ENCODE peak calls at places on chromosomes 5 and 9, in five cellular contexts. One of them, this sample, is unnamed.

GRCh38 chr5:143601917-143602333 is 198.4 kb upstream of the NR3C1 start:
- DNase-seq in tibial artery: no peak
- DNase-seq in fibroblast of mammary gland: no peak
- DNase-seq in spleen: peak
- DNase-seq in HFF-Myc: no peak
- DNase-seq in this sample: no peak

GRCh38 chr5:174736351-174736721 is 12.0 kb downstream of the MSX2 start:
- DNase-seq in tibial artery: no peak
- DNase-seq in spleen: no peak
- DNase-seq in fibroblast of mammary gland: peak
- DNase-seq in HFF-Myc: no peak
- DNase-seq in this sample: no peak

GRCh38 chr9:121498487-121499176 is 1.0 kb downstream of the GGTA1 start:
- DNase-seq in tibial artery: peak
- DNase-seq in HFF-Myc: no peak
- DNase-seq in fibroblast of mammary gland: peak
- DNase-seq in spleen: peak
- DNase-seq in this sample: peak

GRCh38 chr9:123355761-123356520 is at the start of gene CRB2:
- DNase-seq in tibial artery: no peak
- DNase-seq in HFF-Myc: no peak
- DNase-seq in fibroblast of mammary gland: no peak
- DNase-seq in spleen: no peak
- DNase-seq in this sample: no peak

GRCh38 chr5:132270706-132271105 is 13.2 kb downstream of the PDLIM4 start:
- DNase-seq in tibial artery: no peak
- DNase-seq in spleen: peak
- DNase-seq in HFF-Myc: no peak
- DNase-seq in fibroblast of mammary gland: no peak
- DNase-seq in this sample: no peak

GRCh38 chr5:150167908-150168307 is 1.3 kb downstream of the CDX1 start:
- DNase-seq in fibroblast of mammary gland: no peak
- DNase-seq in HFF-Myc: no peak
- DNase-seq in tibial artery: no peak
- DNase-seq in spleen: no peak
- DNase-seq in this sample: no peak

GRCh38 chr5:150158170-150158949 is 2.7 kb upstream of the PDGFRB start:
- DNase-seq in HFF-Myc: no peak
- DNase-seq in fibroblast of mammary gland: peak
- DNase-seq in tibial artery: no peak
- DNase-seq in spleen: no peak
- DNase-seq in this sample: no peak

GRCh38 chr9:34363619-34364351 is 12.9 kb downstream of the MYORG start:
- DNase-seq in spleen: no peak
- DNase-seq in HFF-Myc: no peak
- DNase-seq in fibroblast of mammary gland: no peak
- DNase-seq in tibial artery: peak
- DNase-seq in this sample: no peak

GRCh38 chr5:138668451-138668850 is 84.8 kb upstream of the CTNNA1 start:
- DNase-seq in fibroblast of mammary gland: no peak
- DNase-seq in tibial artery: no peak
- DNase-seq in spleen: no peak
- DNase-seq in HFF-Myc: no peak
- DNase-seq in this sample: no peak

GRCh38 chr5:110969502-110969901 is 102.0 kb upstream of the TSLP start:
- DNase-seq in fibroblast of mammary gland: no peak
- DNase-seq in tibial artery: no peak
- DNase-seq in HFF-Myc: no peak
- DNase-seq in spleen: no peak
- DNase-seq in this sample: no peak

GRCh38 chr5:17327048-17327447 is 109.6 kb downstream of the BASP1 start:
- DNase-seq in tibial artery: no peak
- DNase-seq in HFF-Myc: no peak
- DNase-seq in spleen: no peak
- DNase-seq in fibroblast of mammary gland: no peak
- DNase-seq in this sample: no peak

GRCh38 chr5:108905818-108906217 is 158.1 kb downstream of the FER start:
- DNase-seq in tibial artery: no peak
- DNase-seq in spleen: no peak
- DNase-seq in fibroblast of mammary gland: peak
- DNase-seq in HFF-Myc: no peak
- DNase-seq in this sample: no peak

GRCh38 chr9:136532799-136533774 is 12.8 kb downstream of the NOTCH1 start:
- DNase-seq in HFF-Myc: no peak
- DNase-seq in fibroblast of mammary gland: no peak
- DNase-seq in spleen: peak
- DNase-seq in tibial artery: no peak
- DNase-seq in this sample: peak

GRCh38 chr5:79973511-79973910 is 17.6 kb downstream of the MTX3 start:
- DNase-seq in fibroblast of mammary gland: peak
- DNase-seq in HFF-Myc: no peak
- DNase-seq in tibial artery: no peak
- DNase-seq in spleen: no peak
- DNase-seq in this sample: no peak

GRCh38 chr5:181037365-181037861 is 2.7 kb upstream of the BTNL9 start:
- DNase-seq in fibroblast of mammary gland: no peak
- DNase-seq in HFF-Myc: no peak
- DNase-seq in spleen: peak
- DNase-seq in tibial artery: no peak
- DNase-seq in this sample: no peak

GRCh38 chr9:69223605-69224004 is 49.5 kb downstream of the TJP2 start:
- DNase-seq in fibroblast of mammary gland: peak
- DNase-seq in HFF-Myc: peak
- DNase-seq in spleen: no peak
- DNase-seq in tibial artery: no peak
- DNase-seq in this sample: peak

GRCh38 chr9:105205787-105206511 is 38.5 kb upstream of the SLC44A1 start:
- DNase-seq in HFF-Myc: no peak
- DNase-seq in spleen: no peak
- DNase-seq in tibial artery: peak
- DNase-seq in fibroblast of mammary gland: peak
- DNase-seq in this sample: no peak

GRCh38 chr5:137273511-137273910 is 225.6 kb downstream of the SPOCK1 start:
- DNase-seq in HFF-Myc: no peak
- DNase-seq in spleen: no peak
- DNase-seq in fibroblast of mammary gland: peak
- DNase-seq in tibial artery: no peak
- DNase-seq in this sample: no peak

GRCh38 chr9:96874947-96875459 is 20.7 kb upstream of the ZNF782 start:
- DNase-seq in fibroblast of mammary gland: peak
- DNase-seq in spleen: no peak
- DNase-seq in tibial artery: no peak
- DNase-seq in HFF-Myc: no peak
- DNase-seq in this sample: peak

GRCh38 chr9:126326228-126327015 is at the start of gene MVB12B:
- DNase-seq in HFF-Myc: no peak
- DNase-seq in tibial artery: no peak
- DNase-seq in fibroblast of mammary gland: no peak
- DNase-seq in spleen: peak
- DNase-seq in this sample: peak

GRCh38 chr5:78103226-78103722 is 191.2 kb downstream of the AP3B1 start:
- DNase-seq in fibroblast of mammary gland: no peak
- DNase-seq in spleen: no peak
- DNase-seq in HFF-Myc: no peak
- DNase-seq in tibial artery: no peak
- DNase-seq in this sample: no peak

GRCh38 chr9:89923961-89924504 is 319.2 kb downstream of the GADD45G start:
- DNase-seq in tibial artery: no peak
- DNase-seq in spleen: no peak
- DNase-seq in fibroblast of mammary gland: peak
- DNase-seq in HFF-Myc: no peak
- DNase-seq in this sample: no peak

GRCh38 chr9:95078516-95078915 is 239.0 kb downstream of the FANCC start:
- DNase-seq in tibial artery: peak
- DNase-seq in fibroblast of mammary gland: no peak
- DNase-seq in HFF-Myc: no peak
- DNase-seq in spleen: no peak
- DNase-seq in this sample: no peak

GRCh38 chr5:39896706-39897105 is 471.9 kb upstream of the DAB2 start:
- DNase-seq in tibial artery: no peak
- DNase-seq in spleen: no peak
- DNase-seq in HFF-Myc: no peak
- DNase-seq in fibroblast of mammary gland: no peak
- DNase-seq in this sample: no peak

GRCh38 chr5:39892708-39893107 is 467.9 kb upstream of the DAB2 start:
- DNase-seq in spleen: no peak
- DNase-seq in fibroblast of mammary gland: peak
- DNase-seq in HFF-Myc: no peak
- DNase-seq in tibial artery: no peak
- DNase-seq in this sample: no peak

GRCh38 chr5:39896104-39896503 is 471.3 kb upstream of the DAB2 start:
- DNase-seq in spleen: no peak
- DNase-seq in fibroblast of mammary gland: no peak
- DNase-seq in tibial artery: no peak
- DNase-seq in HFF-Myc: no peak
- DNase-seq in this sample: no peak

DNA sequence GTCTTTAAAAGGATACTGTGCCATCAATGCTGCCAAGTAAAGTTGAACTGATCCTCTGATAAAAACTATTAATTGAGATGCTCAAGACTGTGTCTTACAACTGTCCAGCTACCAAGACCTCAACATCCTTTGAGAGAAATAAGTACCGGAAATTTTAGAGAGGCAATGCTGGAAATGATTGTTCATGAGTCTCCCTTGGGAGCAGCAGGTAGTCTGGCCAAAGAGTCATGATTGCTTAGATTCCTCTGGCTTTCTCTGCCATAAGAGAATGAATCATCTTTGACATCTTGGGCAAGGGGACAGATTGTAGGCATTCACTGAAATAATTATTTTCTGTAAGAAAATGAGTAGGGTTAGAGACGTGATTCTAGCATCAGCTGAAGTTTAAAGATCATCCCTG is 466.6 kb upstream of the DAB2 start:
- DNase-seq in tibial artery: no peak
- DNase-seq in spleen: no peak
- DNase-seq in fibroblast of mammary gland: peak
- DNase-seq in HFF-Myc: no peak
- DNase-seq in this sample: no peak
- TF ChIP-seq CTCF in tibial artery: no peak
- TF ChIP-seq CTCF in spleen: no peak
- TF ChIP-seq CTCF in fibroblast of mammary gland: no peak
- TF ChIP-seq CTCF in HFF-Myc: no peak
- TF ChIP-seq CTCF in this sample: no peak

GRCh38 chr9:23587433-23587832 is 238.6 kb downstream of the ELAVL2 start:
- DNase-seq in spleen: no peak
- DNase-seq in HFF-Myc: no peak
- DNase-seq in fibroblast of mammary gland: no peak
- DNase-seq in tibial artery: peak
- DNase-seq in this sample: no peak

GRCh38 chr9:23590601-23591000 is 235.4 kb downstream of the ELAVL2 start:
- DNase-seq in fibroblast of mammary gland: no peak
- DNase-seq in HFF-Myc: no peak
- DNase-seq in tibial artery: no peak
- DNase-seq in spleen: no peak
- DNase-seq in this sample: no peak

GRCh38 chr9:23586906-23587305 is 239.1 kb downstream of the ELAVL2 start:
- DNase-seq in HFF-Myc: no peak
- DNase-seq in spleen: no peak
- DNase-seq in fibroblast of mammary gland: no peak
- DNase-seq in tibial artery: no peak
- DNase-seq in this sample: no peak

GRCh38 chr9:23582836-23583235 is 243.2 kb downstream of the ELAVL2 start:
- DNase-seq in spleen: no peak
- DNase-seq in HFF-Myc: no peak
- DNase-seq in fibroblast of mammary gland: no peak
- DNase-seq in tibial artery: no peak
- DNase-seq in this sample: no peak

GRCh38 chr9:23587903-23588302 is 238.1 kb downstream of the ELAVL2 start:
- DNase-seq in spleen: no peak
- DNase-seq in tibial artery: no peak
- DNase-seq in fibroblast of mammary gland: no peak
- DNase-seq in HFF-Myc: no peak
- DNase-seq in this sample: no peak
- TF ChIP-seq CTCF in spleen: no peak
- TF ChIP-seq CTCF in tibial artery: no peak
- TF ChIP-seq CTCF in fibroblast of mammary gland: no peak
- TF ChIP-seq CTCF in HFF-Myc: no peak
- TF ChIP-seq CTCF in this sample: no peak

DNA sequence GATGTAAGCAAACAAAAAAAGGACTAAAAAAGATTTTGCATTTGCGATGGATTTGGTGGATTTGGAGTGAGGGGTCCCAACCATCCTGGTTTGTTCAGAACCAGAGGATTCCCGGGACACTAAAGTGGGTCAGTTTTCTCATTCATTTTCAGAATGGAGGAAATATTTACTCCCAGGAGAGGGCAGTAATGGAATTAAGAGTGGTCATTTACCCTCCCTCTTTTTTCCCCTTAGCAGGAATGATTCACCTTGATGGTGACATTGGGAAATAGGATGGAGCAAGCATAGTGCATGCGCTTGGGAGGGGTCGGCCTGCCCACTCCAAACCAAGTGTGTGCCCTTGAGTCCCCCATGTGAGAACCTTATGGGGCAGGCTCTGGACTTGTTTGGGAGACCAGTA is 164.2 kb upstream of the PUM3 start:
- DNase-seq in HFF-Myc: no peak
- DNase-seq in fibroblast of mammary gland: no peak
- DNase-seq in spleen: no peak
- DNase-seq in tibial artery: no peak
- DNase-seq in this sample: no peak
- TF ChIP-seq CTCF in HFF-Myc: no peak
- TF ChIP-seq CTCF in fibroblast of mammary gland: no peak
- TF ChIP-seq CTCF in spleen: no peak
- TF ChIP-seq CTCF in tibial artery: no peak
- TF ChIP-seq CTCF in this sample: no peak

DNA sequence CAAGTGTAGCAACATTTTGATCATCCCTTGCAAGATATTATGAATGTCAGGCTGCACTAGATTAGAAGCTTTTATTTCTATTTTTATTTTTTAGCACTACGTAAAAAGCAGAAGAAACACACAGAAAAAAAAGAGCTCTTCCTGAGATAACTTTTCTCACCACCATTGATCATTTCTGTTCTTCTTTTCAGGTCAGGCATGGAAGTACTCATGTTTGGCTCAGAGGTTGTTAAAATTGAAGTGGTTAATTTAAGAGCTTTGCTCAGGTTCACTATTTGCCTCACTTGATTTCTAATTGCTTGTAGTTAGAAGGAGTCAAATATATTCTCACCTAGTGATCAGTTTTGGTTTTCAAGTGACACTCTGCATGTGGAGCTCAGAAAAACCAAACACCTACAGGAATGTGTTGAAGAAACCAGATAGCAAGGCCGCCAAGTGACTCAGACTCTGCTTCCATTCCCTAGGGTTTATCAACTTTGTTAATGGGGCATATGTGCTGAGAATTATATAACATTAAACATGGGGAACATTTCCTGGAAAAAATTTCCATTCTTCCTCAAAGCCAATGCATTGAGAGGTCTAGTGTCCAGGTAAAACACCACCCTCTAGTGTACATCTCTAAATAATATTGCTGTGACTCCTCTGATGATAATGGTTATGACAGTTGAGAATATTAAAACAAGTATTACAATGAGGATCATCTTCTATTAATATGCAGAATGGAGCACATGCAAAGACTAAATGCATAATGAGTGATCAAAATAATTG is 679.7 kb downstream of the CETN3 start:
- DNase-seq in fibroblast of mammary gland: peak
- DNase-seq in spleen: no peak
- DNase-seq in tibial artery: no peak
- DNase-seq in HFF-Myc: no peak
- DNase-seq in this sample: no peak
- TF ChIP-seq CTCF in fibroblast of mammary gland: peak
- TF ChIP-seq CTCF in spleen: no peak
- TF ChIP-seq CTCF in tibial artery: no peak
- TF ChIP-seq CTCF in HFF-Myc: no peak
- TF ChIP-seq CTCF in this sample: no peak

GRCh38 chr9:115305543-115305942 is 187.6 kb upstream of the TNC start:
- DNase-seq in fibroblast of mammary gland: no peak
- DNase-seq in HFF-Myc: no peak
- DNase-seq in tibial artery: no peak
- DNase-seq in spleen: no peak
- DNase-seq in this sample: no peak
- TF ChIP-seq CTCF in fibroblast of mammary gland: no peak
- TF ChIP-seq CTCF in HFF-Myc: no peak
- TF ChIP-seq CTCF in tibial artery: no peak
- TF ChIP-seq CTCF in spleen: no peak
- TF ChIP-seq CTCF in this sample: no peak